ENCODE peak calls at places on chromosomes 2 and 18, in five cellular contexts. V is astrocyte of the spinal cord, B is Right ventricle myocardium superior, H is HTR-8/SVneo, L is neural crest cell. K is an unnamed sample.

GRCh38 chr18:44741070-44741469 is 60.4 kb downstream of the SETBP1 start:
- DNase-seq in L (no peak), H (no peak), B (no peak), V (no peak), K (no peak)

GRCh38 chr2:222982010-222982908 is 69.7 kb upstream of the KCNE4 start:
- DNase-seq in L (no peak), V (peak), B (no peak), H (peak), K (peak)

GRCh38 chr2:57862153-57862552 is 184.5 kb upstream of the VRK2 start:
- DNase-seq in L (no peak), B (no peak), H (no peak), V (no peak), K (no peak)

GRCh38 chr2:98571121-98571701 is 37.1 kb downstream of the COA5 start:
- DNase-seq in H (no peak), V (no peak), L (no peak), B (no peak), K (no peak)

GRCh38 chr2:66490588-66491001 is 55.7 kb downstream of the MEIS1 start:
- DNase-seq in V (peak), H (peak), B (no peak), L (no peak), K (no peak)

GRCh38 chr2:196934672-196935071 is 8.2 kb upstream of the PGAP1 start:
- DNase-seq in H (no peak), B (no peak), V (no peak), L (no peak), K (no peak)

GRCh38 chr18:35861367-35862114 is 110.9 kb upstream of the RMP24 start:
- DNase-seq in B (peak), L (no peak), H (no peak), V (peak), K (no peak)

GRCh38 chr2:61750624-61751023 is 103.2 kb downstream of the FAM161A start:
- DNase-seq in H (no peak), V (peak), L (no peak), B (no peak), K (no peak)

GRCh38 chr2:60054571-60055340 is 498.7 kb downstream of the BCL11A start:
- DNase-seq in B (peak), H (no peak), L (no peak), V (no peak), K (no peak)

GRCh38 chr2:238720232-238720672 is 127.6 kb upstream of the TWIST2 start:
- DNase-seq in L (peak), B (peak), H (peak), V (no peak), K (peak)

GRCh38 chr2:216499641-216500218 is 1.1 kb downstream of the RPL37A start:
- DNase-seq in B (no peak), L (no peak), V (no peak), H (no peak), K (no peak)

GRCh38 chr18:70188113-70188512 is 17.4 kb downstream of the RTTN start:
- DNase-seq in B (no peak), V (no peak), L (no peak), H (no peak), K (no peak)

GRCh38 chr2:203861607-203862006 is 6.0 kb upstream of the CTLA4 start:
- DNase-seq in V (no peak), L (no peak), B (no peak), H (no peak), K (no peak)

GRCh38 chr2:181419124-181419855 is 37.9 kb upstream of the ITGA4 start:
- DNase-seq in L (no peak), H (no peak), V (no peak), B (no peak), K (no peak)

GRCh38 chr2:189535433-189535832 is 45.2 kb downstream of the SLC40A1 start:
- DNase-seq in B (no peak), V (no peak), H (no peak), L (no peak), K (no peak)

GRCh38 chr2:2823061-2823753 is 492.1 kb upstream of the MYT1L start:
- DNase-seq in H (no peak), V (no peak), B (no peak), L (no peak), K (no peak)

GRCh38 chr2:201406077-201406662 is 45.1 kb downstream of the TRAK2 start:
- DNase-seq in L (no peak), H (no peak), V (peak), B (no peak), K (no peak)